ENCODE peak calls at places on chromosomes 6 and 20, in five cellular contexts. R is lung, J is WTC11, H is progenitor cell of endocrine pancreas, E is esophagus squamous epithelium. A is an unnamed sample.

GRCh38 chr6:75296811-75297779 is 12.5 kb upstream of the TMEM30A start:
- DNase-seq in R (no peak), J (no peak), H (no peak), E (no peak), A (no peak)

GRCh38 chr20:20711413-20711812 is 1.0 kb downstream of the RALGAPA2 start:
- DNase-seq in R (no peak), J (no peak), H (no peak), E (no peak), A (peak)

GRCh38 chr20:33667245-33668086 is 723 bp downstream of the ACTL10 start:
- DNase-seq in R (no peak), J (no peak), H (no peak), E (no peak), A (peak)

GRCh38 chr6:130906736-130907381 is 79.7 kb downstream of the SMLR1 start:
- DNase-seq in R (no peak), J (no peak), H (no peak), E (no peak), A (no peak)

GRCh38 chr6:151690768-151691562 is 116.5 kb upstream of the ESR1 start:
- DNase-seq in R (no peak), J (no peak), H (no peak), E (no peak), A (no peak)

GRCh38 chr6:88705601-88706000 is 257.8 kb downstream of the RNGTT start:
- DNase-seq in R (no peak), J (no peak), H (no peak), E (no peak), A (no peak)

GRCh38 chr20:62796699-62797491 is 622 bp downstream of the MRGBP start:
- DNase-seq in R (no peak), J (no peak), H (no peak), E (no peak), A (no peak)

GRCh38 chr6:107712523-107713213 is 111.4 kb downstream of the SCML4 start:
- DNase-seq in R (no peak), J (no peak), H (no peak), E (no peak), A (no peak)

GRCh38 chr20:47502271-47502730 is 614 bp downstream of the NCOA3 start:
- DNase-seq in R (no peak), J (peak), H (no peak), E (no peak), A (peak)

GRCh38 chr6:28811873-28812272 is 111.9 kb downstream of the TRIM27 start:
- DNase-seq in R (no peak), J (no peak), H (no peak), E (no peak), A (no peak)

GRCh38 chr6:28810655-28811053 is 113.1 kb downstream of the TRIM27 start:
- DNase-seq in R (no peak), J (no peak), H (no peak), E (no peak), A (no peak)

GRCh38 chr6:28808383-28808782 is 115.4 kb downstream of the TRIM27 start:
- DNase-seq in R (no peak), J (no peak), H (no peak), E (no peak), A (no peak)

GRCh38 chr6:28807682-28808280 is 116.0 kb downstream of the TRIM27 start:
- DNase-seq in R (no peak), J (peak), H (no peak), E (no peak), A (peak)

GRCh38 chr6:28809947-28810654 is 113.7 kb downstream of the TRIM27 start:
- DNase-seq in R (no peak), J (no peak), H (no peak), E (no peak), A (no peak)
- TF ChIP-seq CTCF in R (no peak), J (no peak), H (no peak), E (no peak), A (no peak)

GRCh38 chr6:161830866-161831600 is 557.2 kb upstream of the AGPAT4 start:
- DNase-seq in R (no peak), J (no peak), H (no peak), E (no peak), A (no peak)

GRCh38 chr6:161828355-161828754 is 554.5 kb upstream of the AGPAT4 start:
- DNase-seq in R (no peak), J (no peak), H (no peak), E (no peak), A (no peak)

GRCh38 chr6:161832622-161833021 is 558.8 kb upstream of the AGPAT4 start:
- DNase-seq in R (no peak), J (no peak), H (no peak), E (no peak), A (no peak)

GRCh38 chr6:161833099-161833860 is 559.4 kb upstream of the AGPAT4 start:
- DNase-seq in R (no peak), J (no peak), H (no peak), E (no peak), A (peak)

DNA sequence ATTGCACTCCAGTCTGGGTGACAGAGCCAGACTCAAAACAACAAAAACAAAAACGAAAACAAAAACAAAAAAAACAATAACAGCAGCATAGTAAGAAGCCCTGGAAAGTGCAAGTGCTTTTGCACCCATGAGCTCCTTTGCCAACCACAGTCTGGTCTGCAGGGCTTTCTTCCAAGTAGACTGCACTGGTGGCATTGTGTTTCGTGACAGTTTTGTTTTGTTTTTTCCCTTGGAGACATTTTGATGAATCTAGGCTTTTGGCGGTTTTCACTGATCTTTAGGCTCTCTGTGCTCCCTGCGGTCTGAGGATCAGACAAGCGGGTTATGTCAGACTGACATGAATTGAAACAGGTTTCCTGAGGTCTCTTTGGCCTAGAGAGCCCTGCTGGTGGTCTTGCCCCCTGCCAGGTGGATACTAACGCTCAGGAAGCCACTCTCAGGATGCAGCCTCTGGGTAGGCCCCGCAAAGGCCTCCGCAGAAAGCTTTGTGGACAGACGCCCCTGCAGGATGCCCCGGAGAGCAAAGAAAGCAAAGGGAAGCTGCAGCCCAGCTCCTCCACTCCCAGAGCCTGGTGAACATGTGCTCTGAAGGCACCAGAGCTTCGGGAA is 555.4 kb upstream of the AGPAT4 start:
- DNase-seq in R (no peak), J (no peak), H (no peak), E (no peak), A (no peak)
- TF ChIP-seq CTCF in R (no peak), J (no peak), H (no peak), E (no peak), A (no peak)

GRCh38 chr6:115634899-115635298 is 425.8 kb downstream of the FRK start:
- DNase-seq in R (no peak), J (no peak), H (no peak), E (no peak), A (no peak)
- TF ChIP-seq CTCF in R (no peak), J (no peak), H (peak), E (no peak), A (no peak)

GRCh38 chr20:59519707-59520014 is 84.7 kb upstream of the PHACTR3 start:
- DNase-seq in R (no peak), J (no peak), H (no peak), E (no peak), A (no peak)
- TF ChIP-seq CTCF in R (no peak), J (no peak), H (no peak), E (no peak), A (no peak)

DNA sequence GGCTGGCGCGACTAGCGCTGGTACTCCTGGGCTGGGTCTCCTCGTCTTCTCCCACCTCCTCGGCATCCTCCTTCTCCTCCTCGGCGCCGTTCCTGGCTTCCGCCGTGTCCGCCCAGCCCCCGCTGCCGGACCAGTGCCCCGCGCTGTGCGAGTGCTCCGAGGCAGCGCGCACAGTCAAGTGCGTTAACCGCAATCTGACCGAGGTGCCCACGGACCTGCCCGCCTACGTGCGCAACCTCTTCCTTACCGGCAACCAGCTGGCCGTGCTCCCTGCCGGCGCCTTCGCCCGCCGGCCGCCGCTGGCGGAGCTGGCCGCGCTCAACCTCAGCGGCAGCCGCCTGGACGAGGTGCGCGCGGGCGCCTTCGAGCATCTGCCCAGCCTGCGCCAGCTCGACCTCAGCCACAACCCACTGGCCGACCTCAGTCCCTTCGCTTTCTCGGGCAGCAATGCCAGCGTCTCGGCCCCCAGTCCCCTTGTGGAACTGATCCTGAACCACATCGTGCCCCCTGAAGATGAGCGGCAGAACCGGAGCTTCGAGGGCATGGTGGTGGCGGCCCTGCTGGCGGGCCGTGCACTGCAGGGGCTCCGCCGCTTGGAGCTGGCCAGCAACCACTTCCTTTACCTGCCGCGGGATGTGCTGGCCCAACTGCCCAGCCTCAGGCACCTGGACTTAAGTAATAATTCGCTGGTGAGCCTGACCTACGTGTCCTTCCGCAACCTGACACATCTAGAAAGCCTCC is 1.6 kb downstream of the TPBG start:
- DNase-seq in R (no peak), J (peak), H (peak), E (no peak), A (peak)
- TF ChIP-seq CTCF in R (no peak), J (no peak), H (peak), E (peak), A (peak)

GRCh38 chr20:5749512-5750490 is at the start of gene SHLD1:
- DNase-seq in R (peak), J (peak), H (peak), E (peak), A (peak)

GRCh38 chr20:5746064-5746463 is 4.1 kb upstream of the SHLD1 start:
- DNase-seq in R (no peak), J (no peak), H (no peak), E (no peak), A (no peak)

GRCh38 chr20:5748246-5748645 is 2.0 kb upstream of the SHLD1 start:
- DNase-seq in R (no peak), J (no peak), H (no peak), E (no peak), A (no peak)

GRCh38 chr20:5751856-5752255 is 1.7 kb downstream of the SHLD1 start:
- DNase-seq in R (no peak), J (no peak), H (no peak), E (no peak), A (no peak)
- TF ChIP-seq CTCF in R (no peak), J (no peak), H (no peak), E (no peak), A (no peak)